ENCODE peak calls at places on chromosomes 7 and 10, in ten cellular contexts. One of them, this sample, is unnamed.

GRCh38 chr10:60473557-60473956 is 83.9 kb upstream of the ANK3 start:
- DNase-seq in thoracic aorta: no peak
- DNase-seq in stimulated activated CD4-positive, alpha-beta T cell treated with anti-CD3 and anti-CD28 coated beads, Interleukin-4, amount 100 ng/mL, for 4 hours: no peak
- DNase-seq in G401: no peak
- DNase-seq in heart right ventricle: no peak
- DNase-seq in C1 segment of cervical spinal cord: no peak
- DNase-seq in H7: no peak
- DNase-seq in activated B cell treated with CpG ODN at 0.5 μM for 24 hours: no peak
- DNase-seq in GM23248: no peak
- DNase-seq in kidney glomerular epithelial cell: peak
- DNase-seq in this sample: no peak

GRCh38 chr10:23064288-23065114 is 30.9 kb upstream of the MSRB2 start:
- DNase-seq in C1 segment of cervical spinal cord: no peak
- DNase-seq in activated B cell treated with CpG ODN at 0.5 μM for 24 hours: no peak
- DNase-seq in stimulated activated CD4-positive, alpha-beta T cell treated with anti-CD3 and anti-CD28 coated beads, Interleukin-4, amount 100 ng/mL, for 4 hours: no peak
- DNase-seq in GM23248: no peak
- DNase-seq in kidney glomerular epithelial cell: no peak
- DNase-seq in heart right ventricle: no peak
- DNase-seq in H7: no peak
- DNase-seq in G401: no peak
- DNase-seq in thoracic aorta: no peak
- DNase-seq in this sample: no peak

GRCh38 chr7:106717254-106717996 is 56.5 kb upstream of the CCDC71L start:
- DNase-seq in heart right ventricle: no peak
- DNase-seq in C1 segment of cervical spinal cord: no peak
- DNase-seq in thoracic aorta: no peak
- DNase-seq in kidney glomerular epithelial cell: no peak
- DNase-seq in GM23248: no peak
- DNase-seq in G401: peak
- DNase-seq in stimulated activated CD4-positive, alpha-beta T cell treated with anti-CD3 and anti-CD28 coated beads, Interleukin-4, amount 100 ng/mL, for 4 hours: no peak
- DNase-seq in activated B cell treated with CpG ODN at 0.5 μM for 24 hours: no peak
- DNase-seq in H7: no peak
- DNase-seq in this sample: no peak

GRCh38 chr10:88457680-88458079 is 125.4 kb downstream of the RNLS start:
- DNase-seq in C1 segment of cervical spinal cord: no peak
- DNase-seq in thoracic aorta: no peak
- DNase-seq in GM23248: no peak
- DNase-seq in stimulated activated CD4-positive, alpha-beta T cell treated with anti-CD3 and anti-CD28 coated beads, Interleukin-4, amount 100 ng/mL, for 4 hours: no peak
- DNase-seq in kidney glomerular epithelial cell: no peak
- DNase-seq in G401: no peak
- DNase-seq in H7: no peak
- DNase-seq in heart right ventricle: no peak
- DNase-seq in activated B cell treated with CpG ODN at 0.5 μM for 24 hours: no peak
- DNase-seq in this sample: no peak

GRCh38 chr10:126634915-126635314 is 35.6 kb downstream of the C10orf90 start:
- DNase-seq in kidney glomerular epithelial cell: no peak
- DNase-seq in heart right ventricle: no peak
- DNase-seq in H7: no peak
- DNase-seq in C1 segment of cervical spinal cord: peak
- DNase-seq in GM23248: peak
- DNase-seq in activated B cell treated with CpG ODN at 0.5 μM for 24 hours: no peak
- DNase-seq in G401: no peak
- DNase-seq in thoracic aorta: no peak
- DNase-seq in stimulated activated CD4-positive, alpha-beta T cell treated with anti-CD3 and anti-CD28 coated beads, Interleukin-4, amount 100 ng/mL, for 4 hours: no peak
- DNase-seq in this sample: no peak

GRCh38 chr7:25665346-25665745 is 437.1 kb upstream of the NPVF start:
- DNase-seq in GM23248: peak
- DNase-seq in activated B cell treated with CpG ODN at 0.5 μM for 24 hours: no peak
- DNase-seq in kidney glomerular epithelial cell: no peak
- DNase-seq in G401: peak
- DNase-seq in C1 segment of cervical spinal cord: no peak
- DNase-seq in stimulated activated CD4-positive, alpha-beta T cell treated with anti-CD3 and anti-CD28 coated beads, Interleukin-4, amount 100 ng/mL, for 4 hours: no peak
- DNase-seq in thoracic aorta: no peak
- DNase-seq in H7: no peak
- DNase-seq in heart right ventricle: no peak
- DNase-seq in this sample: no peak

GRCh38 chr7:76077435-76077834 is 29.5 kb downstream of the MDH2 start:
- DNase-seq in activated B cell treated with CpG ODN at 0.5 μM for 24 hours: no peak
- DNase-seq in GM23248: no peak
- DNase-seq in thoracic aorta: no peak
- DNase-seq in kidney glomerular epithelial cell: no peak
- DNase-seq in H7: no peak
- DNase-seq in G401: no peak
- DNase-seq in C1 segment of cervical spinal cord: no peak
- DNase-seq in stimulated activated CD4-positive, alpha-beta T cell treated with anti-CD3 and anti-CD28 coated beads, Interleukin-4, amount 100 ng/mL, for 4 hours: no peak
- DNase-seq in heart right ventricle: no peak
- DNase-seq in this sample: no peak

GRCh38 chr7:135490783-135491182 is 19.1 kb downstream of the CNOT4 start:
- DNase-seq in activated B cell treated with CpG ODN at 0.5 μM for 24 hours: no peak
- DNase-seq in GM23248: peak
- DNase-seq in H7: no peak
- DNase-seq in thoracic aorta: no peak
- DNase-seq in stimulated activated CD4-positive, alpha-beta T cell treated with anti-CD3 and anti-CD28 coated beads, Interleukin-4, amount 100 ng/mL, for 4 hours: no peak
- DNase-seq in G401: peak
- DNase-seq in kidney glomerular epithelial cell: peak
- DNase-seq in heart right ventricle: no peak
- DNase-seq in C1 segment of cervical spinal cord: no peak
- DNase-seq in this sample: no peak

GRCh38 chr10:282294-283139 is 147.3 kb downstream of the ZMYND11 start:
- DNase-seq in heart right ventricle: no peak
- DNase-seq in stimulated activated CD4-positive, alpha-beta T cell treated with anti-CD3 and anti-CD28 coated beads, Interleukin-4, amount 100 ng/mL, for 4 hours: no peak
- DNase-seq in thoracic aorta: no peak
- DNase-seq in GM23248: peak
- DNase-seq in G401: no peak
- DNase-seq in kidney glomerular epithelial cell: no peak
- DNase-seq in C1 segment of cervical spinal cord: no peak
- DNase-seq in activated B cell treated with CpG ODN at 0.5 μM for 24 hours: no peak
- DNase-seq in H7: no peak
- DNase-seq in this sample: no peak

GRCh38 chr10:116278832-116279231 is 5.8 kb upstream of the GFRA1 start:
- DNase-seq in activated B cell treated with CpG ODN at 0.5 μM for 24 hours: no peak
- DNase-seq in H7: no peak
- DNase-seq in thoracic aorta: no peak
- DNase-seq in stimulated activated CD4-positive, alpha-beta T cell treated with anti-CD3 and anti-CD28 coated beads, Interleukin-4, amount 100 ng/mL, for 4 hours: no peak
- DNase-seq in G401: no peak
- DNase-seq in GM23248: peak
- DNase-seq in C1 segment of cervical spinal cord: no peak
- DNase-seq in heart right ventricle: no peak
- DNase-seq in kidney glomerular epithelial cell: no peak
- DNase-seq in this sample: no peak

GRCh38 chr7:85628187-85628586 is 441.3 kb upstream of the SEMA3D start:
- DNase-seq in stimulated activated CD4-positive, alpha-beta T cell treated with anti-CD3 and anti-CD28 coated beads, Interleukin-4, amount 100 ng/mL, for 4 hours: no peak
- DNase-seq in activated B cell treated with CpG ODN at 0.5 μM for 24 hours: no peak
- DNase-seq in heart right ventricle: no peak
- DNase-seq in C1 segment of cervical spinal cord: no peak
- DNase-seq in kidney glomerular epithelial cell: no peak
- DNase-seq in GM23248: no peak
- DNase-seq in H7: no peak
- DNase-seq in G401: no peak
- DNase-seq in thoracic aorta: no peak
- DNase-seq in this sample: no peak

GRCh38 chr7:112995091-112995824 is 91.4 kb downstream of the GPR85 start:
- DNase-seq in H7: no peak
- DNase-seq in kidney glomerular epithelial cell: no peak
- DNase-seq in GM23248: peak
- DNase-seq in G401: no peak
- DNase-seq in stimulated activated CD4-positive, alpha-beta T cell treated with anti-CD3 and anti-CD28 coated beads, Interleukin-4, amount 100 ng/mL, for 4 hours: no peak
- DNase-seq in heart right ventricle: peak
- DNase-seq in thoracic aorta: no peak
- DNase-seq in activated B cell treated with CpG ODN at 0.5 μM for 24 hours: no peak
- DNase-seq in C1 segment of cervical spinal cord: no peak
- DNase-seq in this sample: no peak

GRCh38 chr7:30027915-30028748 is at the start of gene PLEKHA8:
- DNase-seq in kidney glomerular epithelial cell: peak
- DNase-seq in heart right ventricle: peak
- DNase-seq in stimulated activated CD4-positive, alpha-beta T cell treated with anti-CD3 and anti-CD28 coated beads, Interleukin-4, amount 100 ng/mL, for 4 hours: peak
- DNase-seq in activated B cell treated with CpG ODN at 0.5 μM for 24 hours: peak
- DNase-seq in H7: peak
- DNase-seq in G401: peak
- DNase-seq in thoracic aorta: peak
- DNase-seq in C1 segment of cervical spinal cord: peak
- DNase-seq in GM23248: peak
- DNase-seq in this sample: peak

This sample was measured in NCI-H1417 treated with DMSO at 0.1 percent for 48 hours.